ENCODE peak calls at places on chromosomes 2 and 18, in nine cellular contexts. T is NCI-H1092; K is naive thymus-derived CD8-positive, alpha-beta T cell; G is Right ventricle myocardium superior; Z is kidney; Q is EL; N is Jurkat, Clone E6-1; R is D341Med; U is GM18507. W is an unnamed sample.
A peak's percentile ranks its signal among the peaks of the same experiment; 100 is the strongest.

GRCh38 chr2:197502201-197502600 is 2.0 kb downstream of the HSPE1 start:
- DNase-seq in T (no peak), G (no peak), N (no peak), Z (no peak), K (no peak), Q (no peak), U (no peak), R (no peak), W (no peak)

GRCh38 chr18:46073474-46074331 is 1.6 kb upstream of the PSTPIP2 start:
- DNase-seq in Q (peak; percentile 75), R (peak; percentile 65), T (peak; percentile 59), N (peak; percentile 51), Z (no peak), G (peak; percentile 13), K (peak; percentile 71), U (no peak), W (peak; percentile 75)

GRCh38 chr2:96668771-96669170 is 26.2 kb downstream of the FER1L5 start:
- DNase-seq in N (no peak), T (no peak), Z (no peak), U (no peak), K (no peak), R (no peak), Q (no peak), G (no peak), W (no peak)

GRCh38 chr2:151823651-151824050 is 4.6 kb downstream of the ARL5A start:
- DNase-seq in Q (no peak), T (no peak), N (no peak), K (no peak), R (no peak), Z (no peak), U (no peak), G (no peak), W (peak; percentile 38)

GRCh38 chr2:147135401-147135800 is 709.4 kb upstream of the ACVR2A start:
- DNase-seq in G (no peak), U (no peak), T (peak; percentile 65), R (no peak), Q (no peak), N (no peak), Z (no peak), K (no peak), W (no peak)

GRCh38 chr2:98901291-98901690 is 34.7 kb downstream of the CRACDL start:
- DNase-seq in T (no peak), U (no peak), Q (no peak), K (no peak), Z (peak; percentile 22), N (no peak), R (no peak), G (no peak), W (no peak)

GRCh38 chr2:62479917-62480316 is 26.1 kb downstream of the TMEM17 start:
- DNase-seq in N (no peak), Z (no peak), R (no peak), G (no peak), U (no peak), Q (no peak), K (no peak), T (no peak), W (no peak)

GRCh38 chr2:138101718-138102117 is 137.4 kb downstream of the HNMT start:
- DNase-seq in T (no peak), K (no peak), Z (no peak), Q (no peak), U (no peak), G (no peak), R (no peak), N (no peak), W (no peak)

GRCh38 chr2:151334082-151334815 is 23.1 kb upstream of the TNFAIP6 start:
- DNase-seq in Z (no peak), Q (peak; percentile 91), R (no peak), K (no peak), T (no peak), G (no peak), U (no peak), N (no peak), W (peak; percentile 79)

GRCh38 chr2:70887550-70888229 is 48.0 kb upstream of the ATP6V1B1 start:
- DNase-seq in N (no peak), K (no peak), Z (peak; percentile 83), Q (no peak), G (peak; percentile 59), U (no peak), T (peak; percentile 77), R (peak; percentile 54), W (no peak)

GRCh38 chr2:237434916-237435315 is 21.0 kb upstream of the COL6A3 start:
- DNase-seq in U (no peak), N (peak; percentile 76), Z (no peak), Q (peak; percentile 79), K (peak; percentile 88), R (no peak), G (no peak), T (no peak), W (no peak)

GRCh38 chr18:8084160-8084559 is 517.0 kb downstream of the PTPRM start:
- DNase-seq in Z (no peak), R (peak; percentile 62), G (no peak), K (no peak), T (no peak), U (no peak), N (peak; percentile 45), Q (peak; percentile 61), W (peak; percentile 43)

GRCh38 chr18:8786766-8787670 is 81.7 kb downstream of the MTCL1 start:
- DNase-seq in G (no peak), Q (no peak), N (no peak), T (no peak), R (no peak), Z (no peak), K (no peak), U (no peak), W (peak; percentile 9)

GRCh38 chr2:8754056-8754790 is 72.4 kb downstream of the ID2 start:
- DNase-seq in T (no peak), U (no peak), Z (no peak), Q (peak; percentile 1), N (no peak), R (no peak), K (no peak), G (no peak), W (no peak)

GRCh38 chr2:138059487-138059886 is 95.2 kb downstream of the HNMT start:
- DNase-seq in Z (no peak), T (no peak), G (no peak), K (no peak), R (no peak), U (no peak), N (no peak), Q (no peak), W (peak; percentile 1)

GRCh38 chr2:204862809-204863208 is 317.5 kb downstream of the PARD3B start:
- DNase-seq in T (no peak), G (no peak), K (no peak), N (no peak), U (no peak), R (no peak), Z (no peak), Q (no peak), W (no peak)

GRCh38 chr18:22314001-22314400 is 103.7 kb downstream of the CTAGE1 start:
- DNase-seq in G (peak; percentile 44), R (no peak), Q (peak; percentile 70), T (no peak), N (no peak), K (no peak), Z (no peak), U (no peak), W (no peak)